ENCODE peak calls at places on chromosomes 12 and 14, in six cellular contexts. K is neuronal stem cell, F is mesendoderm, E is IMR-90, H is H9, U is H1. X is an unnamed sample.

GRCh38 chr14:100278702-100279101 is 27.5 kb downstream of the SLC25A29 start:
- DNase-seq in K (no peak), F (peak; percentile 37), E (peak; percentile 67), H (no peak), U (no peak), X (peak; percentile 78)

GRCh38 chr14:63544641-63545234 is 1.6 kb upstream of the PPP2R5E start:
- DNase-seq in K (no peak), F (no peak), E (peak; percentile 41), H (no peak), U (no peak), X (peak; percentile 22)

GRCh38 chr12:50505945-50506344 is 1.2 kb downstream of the DIP2B start:
- DNase-seq in K (no peak), F (no peak), E (no peak), H (no peak), U (no peak), X (peak; percentile 24)

GRCh38 chr14:76867536-76868452 is 41.6 kb downstream of the LRRC74A start:
- DNase-seq in K (no peak), F (no peak), E (no peak), H (no peak), U (no peak), X (no peak)

GRCh38 chr12:82461393-82461792 is 103.1 kb downstream of the METTL25 start:
- DNase-seq in K (no peak), F (no peak), E (no peak), H (no peak), U (no peak), X (no peak)

GRCh38 chr12:13487326-13487725 is 290.8 kb downstream of the EMP1 start:
- DNase-seq in K (no peak), F (no peak), E (no peak), H (no peak), U (no peak), X (no peak)

GRCh38 chr12:953776-954175 is 4.3 kb upstream of the RAD52 start:
- DNase-seq in K (no peak), F (no peak), E (peak; percentile 68), H (no peak), U (no peak), X (peak; percentile 18)

GRCh38 chr14:104085032-104085888 is at the start of gene ASPG:
- DNase-seq in K (no peak), F (peak; percentile 21), E (no peak), H (peak; percentile 94), U (peak; percentile 49), X (no peak)

GRCh38 chr12:110590806-110591326 is 7.7 kb upstream of the PPTC7 start:
- DNase-seq in K (no peak), F (no peak), E (peak; percentile 44), H (no peak), U (no peak), X (peak; percentile 79)

GRCh38 chr12:6285063-6285477 is 25.4 kb upstream of the PLEKHG6 start:
- DNase-seq in K (peak; percentile 73), F (peak; percentile 75), E (peak; percentile 76), H (peak; percentile 82), U (no peak), X (peak; percentile 72)

GRCh38 chr12:80068173-80068572 is 31.2 kb upstream of the OTOGL start:
- DNase-seq in K (no peak), F (peak; percentile 87), E (no peak), H (peak; percentile 88), U (peak; percentile 34), X (no peak)

GRCh38 chr12:42326466-42327226 is 679 bp downstream of the PPHLN1 start:
- DNase-seq in K (no peak), F (peak; percentile 11), E (peak; percentile 27), H (no peak), U (no peak), X (peak; percentile 39)

GRCh38 chr14:28297559-28297958 is 469.0 kb upstream of the FOXG1 start:
- DNase-seq in K (no peak), F (no peak), E (no peak), H (no peak), U (no peak), X (no peak)

GRCh38 chr12:52402873-52403510 is 3.1 kb downstream of the KRT82 start:
- DNase-seq in K (no peak), F (peak; percentile 54), E (no peak), H (no peak), U (no peak), X (no peak)

GRCh38 chr12:2961705-2962104 is 2.5 kb downstream of the TEAD4 start:
- DNase-seq in K (no peak), F (peak; percentile 32), E (no peak), H (no peak), U (no peak), X (no peak)

GRCh38 chr12:2960432-2960956 is 1.3 kb downstream of the TEAD4 start:
- DNase-seq in K (peak; percentile 20), F (peak; percentile 45), E (peak; percentile 67), H (peak; percentile 48), U (no peak), X (peak; percentile 72)

GRCh38 chr12:2960996-2961616 is 1.9 kb downstream of the TEAD4 start:
- DNase-seq in K (no peak), F (peak; percentile 60), E (peak; percentile 18), H (no peak), U (no peak), X (peak; percentile 48)

GRCh38 chr12:2963154-2963759 is 4.1 kb downstream of the TEAD4 start:
- DNase-seq in K (no peak), F (peak; percentile 75), E (no peak), H (peak; percentile 77), U (no peak), X (peak; percentile 22)

GRCh38 chr12:2963760-2964292 is 4.6 kb downstream of the TEAD4 start:
- DNase-seq in K (no peak), F (peak; percentile 91), E (peak; percentile 20), H (peak; percentile 92), U (peak; percentile 78), X (peak; percentile 43)
- H2BK15ac ChIP-seq in K (peak overlapping the region; percentile 91), F (no peak overlapping the region), E (no peak overlapping the region), H (no peak overlapping the region), U (peak overlapping the region; percentile 99), X (peak overlapping the region; percentile 70)

DNA sequence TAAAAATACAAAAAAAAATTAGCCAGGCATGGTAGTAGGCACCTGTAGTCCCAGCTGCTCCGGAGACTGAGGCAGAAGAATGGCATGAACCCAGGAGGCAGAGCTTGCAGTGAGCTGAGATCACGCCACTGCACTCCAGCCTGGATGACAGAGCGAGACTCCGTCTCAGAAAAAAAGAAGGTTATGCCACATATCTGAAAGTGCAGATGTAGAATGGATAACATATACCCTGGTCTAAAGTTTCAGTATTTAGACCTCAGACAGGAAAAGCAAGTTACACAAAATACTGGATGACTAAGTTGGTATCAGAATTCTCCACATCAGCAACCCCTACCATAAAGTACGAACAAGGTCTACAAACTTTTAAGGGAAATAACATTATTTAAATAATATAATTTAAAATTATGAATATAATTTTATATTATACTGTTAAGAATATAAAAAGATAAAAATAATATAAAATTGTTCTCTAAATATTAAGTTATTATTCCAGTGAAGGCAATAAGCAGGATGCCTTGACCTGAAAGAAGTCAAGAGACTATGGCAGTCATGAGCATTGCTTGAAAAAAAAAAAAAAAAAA is 169.9 kb downstream of the CRADD start:
- DNase-seq in K (no peak), F (no peak), E (no peak), H (no peak), U (no peak), X (no peak)
- H2BK15ac ChIP-seq in K (no peak overlapping the region), F (no peak overlapping the region), E (no peak overlapping the region), H (no peak overlapping the region), U (no peak overlapping the region), X (no peak overlapping the region)

GRCh38 chr12:122057769-122058168 is 20.8 kb upstream of the MLXIP start:
- DNase-seq in K (no peak), F (no peak), E (no peak), H (no peak), U (no peak), X (no peak)

GRCh38 chr12:122059203-122059960 is 19.2 kb upstream of the MLXIP start:
- DNase-seq in K (no peak), F (no peak), E (no peak), H (no peak), U (no peak), X (no peak)

GRCh38 chr12:122058750-122059149 is 19.8 kb upstream of the MLXIP start:
- DNase-seq in K (no peak), F (no peak), E (no peak), H (no peak), U (no peak), X (no peak)

GRCh38 chr12:122061253-122061652 is 17.3 kb upstream of the MLXIP start:
- DNase-seq in K (no peak), F (no peak), E (no peak), H (no peak), U (no peak), X (no peak)

GRCh38 chr12:122060069-122060468 is 18.5 kb upstream of the MLXIP start:
- DNase-seq in K (no peak), F (no peak), E (no peak), H (no peak), U (no peak), X (no peak)
- H2BK15ac ChIP-seq in K (no peak overlapping the region), F (no peak overlapping the region), E (no peak overlapping the region), H (no peak overlapping the region), U (no peak overlapping the region), X (no peak overlapping the region)

GRCh38 chr14:71193663-71194062 is 286.4 kb downstream of the PCNX1 start:
- DNase-seq in K (no peak), F (peak; percentile 60), E (no peak), H (no peak), U (no peak), X (no peak)

GRCh38 chr14:71187633-71188356 is 280.5 kb downstream of the PCNX1 start:
- DNase-seq in K (no peak), F (peak; percentile 93), E (no peak), H (peak; percentile 39), U (no peak), X (peak; percentile 24)

DNA sequence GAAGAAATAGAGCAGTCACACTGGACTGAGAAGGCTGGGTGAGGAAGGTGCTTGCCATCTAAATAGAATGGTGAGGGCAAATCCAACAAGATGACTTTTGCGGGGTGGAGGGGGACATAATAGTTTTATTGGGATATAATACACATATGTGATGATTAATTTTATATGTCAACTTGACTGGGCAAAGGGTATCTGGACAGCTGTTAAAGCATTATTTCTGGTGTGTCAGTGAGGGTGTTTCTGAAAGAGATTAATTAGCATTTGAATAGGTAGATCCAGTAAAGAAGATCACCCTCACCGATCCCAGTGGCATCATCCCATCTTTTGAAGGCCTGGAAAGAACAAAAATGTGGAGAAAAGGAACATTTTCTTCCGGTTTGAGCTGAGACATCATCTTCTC is 283.4 kb downstream of the PCNX1 start:
- DNase-seq in K (no peak), F (no peak), E (no peak), H (no peak), U (no peak), X (no peak)
- H2BK15ac ChIP-seq in K (no peak overlapping the region), F (no peak overlapping the region), E (no peak overlapping the region), H (no peak overlapping the region), U (no peak overlapping the region), X (no peak overlapping the region)

DNA sequence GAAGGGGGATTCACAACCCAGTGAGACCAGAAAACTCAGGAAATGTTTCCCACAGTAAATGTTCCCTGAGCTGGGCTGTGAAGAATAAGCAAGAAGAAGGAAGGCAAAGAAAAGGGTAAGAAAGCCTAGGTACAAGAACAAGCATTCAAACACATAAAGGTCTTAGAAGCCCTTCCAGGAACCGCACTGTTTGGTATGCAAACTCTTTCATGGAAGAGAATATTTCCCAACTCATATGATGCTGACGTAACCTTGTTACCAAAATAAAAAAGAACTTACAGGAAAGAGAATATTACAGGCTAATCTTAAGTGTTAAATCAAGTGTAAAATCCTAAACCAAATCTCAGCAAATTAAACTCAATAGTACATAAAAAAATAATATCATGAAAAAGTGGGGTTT is 23.6 kb downstream of the MED6 start:
- DNase-seq in K (no peak), F (no peak), E (no peak), H (no peak), U (no peak), X (no peak)
- H2BK15ac ChIP-seq in K (no peak overlapping the region), F (no peak overlapping the region), E (no peak overlapping the region), H (no peak overlapping the region), U (no peak overlapping the region), X (no peak overlapping the region)

X was measured in mesenchymal stem cell.